ENCODE peak calls at places on chromosomes 2 and 18, in five cellular contexts. W, Q, V, F and S are unnamed samples.

GRCh38 chr2:126656311-126657145 is 570 bp downstream of the GYPC start:
- DNase-seq in W (peak), Q (peak), V (no peak), F (no peak), S (no peak)

GRCh38 chr2:47307066-47307465 is 95.9 kb upstream of the MSH2 start:
- DNase-seq in W (no peak), Q (no peak), V (no peak), F (no peak), S (no peak)

GRCh38 chr2:57698935-57699449 is 347.6 kb upstream of the VRK2 start:
- DNase-seq in W (no peak), Q (no peak), V (no peak), F (no peak), S (no peak)

GRCh38 chr18:80129672-80130367 is 20.8 kb downstream of the ADNP2 start:
- DNase-seq in W (no peak), Q (no peak), V (no peak), F (no peak), S (no peak)

GRCh38 chr2:29946465-29946864 is 25.1 kb upstream of the ALK start:
- DNase-seq in W (no peak), Q (no peak), V (no peak), F (no peak), S (no peak)

GRCh38 chr2:210477496-210477895 is 937 bp upstream of the LANCL1 start:
- DNase-seq in W (peak), Q (peak), V (peak), F (no peak), S (no peak)

GRCh38 chr2:136247204-136247990 is 129.4 kb upstream of the CXCR4 start:
- DNase-seq in W (no peak), Q (no peak), V (no peak), F (no peak), S (no peak)

GRCh38 chr2:11771971-11772615 is 25.7 kb downstream of the LPIN1 start:
- DNase-seq in W (no peak), Q (no peak), V (no peak), F (no peak), S (no peak)

GRCh38 chr18:48663931-48664847 is 125.4 kb downstream of the CTIF start:
- DNase-seq in W (peak), Q (peak), V (peak), F (peak), S (peak)

GRCh38 chr18:33231474-33232317 is 208.8 kb downstream of the CCDC178 start:
- DNase-seq in W (peak), Q (peak), V (peak), F (peak), S (peak)

GRCh38 chr2:105797298-105797819 is 52.6 kb downstream of the NCK2 start:
- DNase-seq in W (no peak), Q (no peak), V (no peak), F (no peak), S (no peak)

GRCh38 chr2:138365581-138365980 is 136.0 kb upstream of the SPOPL start:
- DNase-seq in W (no peak), Q (no peak), V (no peak), F (no peak), S (no peak)

GRCh38 chr2:138948070-138948539 is 167.9 kb upstream of the NXPH2 start:
- DNase-seq in W (no peak), Q (no peak), V (peak), F (peak), S (no peak)

GRCh38 chr2:15759385-15759784 is 167.7 kb downstream of the DDX1 start:
- DNase-seq in W (no peak), Q (no peak), V (no peak), F (no peak), S (no peak)

GRCh38 chr2:47520825-47521665 is 118.1 kb downstream of the MSH2 start:
- DNase-seq in W (no peak), Q (peak), V (peak), F (no peak), S (peak)

GRCh38 chr2:227884511-227884947 is 13.1 kb downstream of the DAW1 start:
- DNase-seq in W (peak), Q (no peak), V (peak), F (no peak), S (peak)

GRCh38 chr2:237223208-237223861 is 137.6 kb downstream of the COPS8 start:
- DNase-seq in W (no peak), Q (peak), V (peak), F (peak), S (no peak)

GRCh38 chr2:189601043-189601442 is 20.5 kb upstream of the SLC40A1 start:
- DNase-seq in W (peak), Q (no peak), V (peak), F (no peak), S (no peak)

GRCh38 chr2:232411901-232412629 is 5.4 kb downstream of the ALPG start:
- DNase-seq in W (no peak), Q (no peak), V (no peak), F (no peak), S (no peak)

GRCh38 chr18:79983793-79984192 is 4.6 kb downstream of the TXNL4A start:
- DNase-seq in W (no peak), Q (no peak), V (no peak), F (no peak), S (no peak)

GRCh38 chr18:36284671-36285295 is 12.7 kb upstream of the FHOD3 start:
- DNase-seq in W (peak), Q (no peak), V (peak), F (no peak), S (no peak)

GRCh38 chr2:36461039-36461681 is 105.6 kb downstream of the CRIM1 start:
- DNase-seq in W (no peak), Q (no peak), V (peak), F (no peak), S (no peak)

GRCh38 chr2:128282976-128283810 is 35.5 kb downstream of the HS6ST1 start:
- DNase-seq in W (no peak), Q (peak), V (no peak), F (no peak), S (no peak)

GRCh38 chr2:169693344-169693743 is 861 bp downstream of the CFAP210 start:
- DNase-seq in W (peak), Q (no peak), V (peak), F (no peak), S (no peak)

GRCh38 chr2:148967484-148967883 is 71.0 kb upstream of the LYPD6B start:
- DNase-seq in W (no peak), Q (no peak), V (no peak), F (no peak), S (no peak)

GRCh38 chr2:226798422-226799210 is 1.0 kb downstream of the IRS1 start:
- DNase-seq in W (no peak), Q (peak), V (peak), F (no peak), S (peak)

GRCh38 chr2:228469721-228470120 is 288.2 kb upstream of the SPHKAP start:
- DNase-seq in W (no peak), Q (no peak), V (no peak), F (no peak), S (no peak)

GRCh38 chr18:28087173-28087563 is 89.8 kb downstream of the CDH2 start:
- DNase-seq in W (no peak), Q (no peak), V (no peak), F (no peak), S (peak)

GRCh38 chr2:133414486-133415209 is 153.6 kb downstream of the NCKAP5 start:
- DNase-seq in W (no peak), Q (no peak), V (no peak), F (no peak), S (no peak)

GRCh38 chr2:118387509-118387908 is 299.2 kb downstream of the INSIG2 start:
- DNase-seq in W (no peak), Q (no peak), V (peak), F (no peak), S (no peak)

GRCh38 chr2:223026357-223027110 is 25.5 kb upstream of the KCNE4 start:
- DNase-seq in W (no peak), Q (no peak), V (peak), F (no peak), S (no peak)

GRCh38 chr2:191183516-191183915 is 32.7 kb upstream of the STAT4 start:
- DNase-seq in W (no peak), Q (no peak), V (no peak), F (no peak), S (no peak)

GRCh38 chr2:173159794-173160463 is 84.3 kb downstream of the MAP3K20 start:
- DNase-seq in W (no peak), Q (peak), V (peak), F (peak), S (peak)
- TF ChIP-seq EP300 in W (no peak), Q (peak), V (peak), F (peak), S (peak)

DNA sequence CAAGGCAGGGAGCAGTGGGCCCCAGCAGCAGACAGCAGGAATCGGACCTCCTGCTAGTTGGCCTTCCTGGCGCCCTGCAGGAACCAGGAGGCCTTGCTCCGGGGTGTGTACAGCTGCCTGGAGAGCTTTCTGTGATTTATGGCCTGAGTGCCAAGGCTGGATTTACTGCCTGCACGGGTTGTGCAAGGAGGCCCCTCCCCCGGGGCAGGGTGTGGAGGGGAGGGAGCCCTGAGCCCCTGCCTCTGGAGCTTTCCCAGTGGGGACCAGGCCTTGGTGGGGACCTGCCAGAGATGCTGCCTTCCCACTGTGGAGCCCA is 7.2 kb upstream of the RALB start:
- DNase-seq in W (no peak), Q (no peak), V (peak), F (no peak), S (no peak)
- TF ChIP-seq EP300 in W (no peak), Q (no peak), V (no peak), F (no peak), S (no peak)

GRCh38 chr2:96097441-96097840 is 18.9 kb downstream of the ADRA2B start:
- DNase-seq in W (no peak), Q (no peak), V (no peak), F (no peak), S (no peak)
- TF ChIP-seq EP300 in W (no peak), Q (no peak), V (no peak), F (no peak), S (no peak)

GRCh38 chr2:197997083-197997541 is 192.7 kb downstream of the PLCL1 start:
- DNase-seq in W (no peak), Q (no peak), V (no peak), F (no peak), S (no peak)
- TF ChIP-seq EP300 in W (no peak), Q (no peak), V (no peak), F (no peak), S (no peak)

GRCh38 chr2:164875334-164876205 is 33.9 kb upstream of the COBLL1 start:
- DNase-seq in W (no peak), Q (no peak), V (no peak), F (no peak), S (no peak)
- TF ChIP-seq EP300 in W (no peak), Q (no peak), V (no peak), F (no peak), S (no peak)

GRCh38 chr2:209380278-209380677 is 43.6 kb upstream of the MAP2 start:
- DNase-seq in W (no peak), Q (no peak), V (no peak), F (no peak), S (no peak)
- TF ChIP-seq EP300 in W (no peak), Q (no peak), V (no peak), F (no peak), S (no peak)

DNA sequence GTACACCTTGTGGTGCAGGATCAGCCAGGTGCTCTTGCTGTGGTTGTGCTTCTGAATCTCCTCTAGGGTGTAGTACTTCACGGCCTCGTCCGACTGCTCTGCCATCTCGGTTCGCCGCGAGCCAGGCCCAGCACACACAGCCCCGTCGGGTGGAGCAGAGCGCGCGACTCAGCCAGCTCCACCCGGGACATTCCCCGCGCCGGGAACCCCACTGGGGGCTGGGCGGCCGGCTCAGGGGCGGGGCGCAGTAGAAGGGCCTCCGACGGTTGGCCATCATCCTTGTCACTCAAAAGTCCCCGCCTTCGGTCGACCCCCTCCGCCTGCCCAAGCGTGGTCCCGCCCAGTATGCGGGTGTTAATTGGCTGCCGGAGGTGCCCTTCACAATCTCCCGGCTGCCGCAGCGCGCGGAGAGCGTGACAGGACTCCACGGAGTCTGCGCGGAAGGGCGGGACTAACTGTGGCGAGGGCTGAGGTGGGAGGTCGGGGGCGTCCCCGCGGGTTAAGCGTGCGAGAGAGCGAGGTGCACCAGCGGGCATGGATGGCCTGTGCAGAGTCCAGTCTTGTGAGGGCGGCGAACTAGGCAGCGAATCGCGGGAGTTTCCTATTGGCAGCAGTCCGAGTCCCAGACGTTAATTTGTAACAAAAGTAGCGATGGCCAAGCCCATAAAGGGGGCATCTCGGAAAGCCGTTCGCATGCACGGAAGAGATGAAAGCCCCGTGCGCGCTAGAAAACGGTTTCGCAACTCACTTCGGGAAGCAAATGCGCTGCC is at the start of gene CYB5A:
- DNase-seq in W (peak), Q (peak), V (peak), F (peak), S (peak)
- TF ChIP-seq EP300 in W (no peak), Q (no peak), V (no peak), F (peak), S (no peak)

GRCh38 chr2:178114462-178114861 is 2.2 kb downstream of the RBM45 start:
- DNase-seq in W (no peak), Q (no peak), V (no peak), F (no peak), S (no peak)

GRCh38 chr2:178110681-178111080 is 1.6 kb upstream of the RBM45 start:
- DNase-seq in W (no peak), Q (no peak), V (no peak), F (no peak), S (no peak)

GRCh38 chr2:178109813-178110212 is 2.4 kb upstream of the RBM45 start:
- DNase-seq in W (peak), Q (no peak), V (peak), F (no peak), S (no peak)

GRCh38 chr2:178111743-178112142 is 494 bp upstream of the RBM45 start:
- DNase-seq in W (no peak), Q (no peak), V (no peak), F (no peak), S (no peak)

DNA sequence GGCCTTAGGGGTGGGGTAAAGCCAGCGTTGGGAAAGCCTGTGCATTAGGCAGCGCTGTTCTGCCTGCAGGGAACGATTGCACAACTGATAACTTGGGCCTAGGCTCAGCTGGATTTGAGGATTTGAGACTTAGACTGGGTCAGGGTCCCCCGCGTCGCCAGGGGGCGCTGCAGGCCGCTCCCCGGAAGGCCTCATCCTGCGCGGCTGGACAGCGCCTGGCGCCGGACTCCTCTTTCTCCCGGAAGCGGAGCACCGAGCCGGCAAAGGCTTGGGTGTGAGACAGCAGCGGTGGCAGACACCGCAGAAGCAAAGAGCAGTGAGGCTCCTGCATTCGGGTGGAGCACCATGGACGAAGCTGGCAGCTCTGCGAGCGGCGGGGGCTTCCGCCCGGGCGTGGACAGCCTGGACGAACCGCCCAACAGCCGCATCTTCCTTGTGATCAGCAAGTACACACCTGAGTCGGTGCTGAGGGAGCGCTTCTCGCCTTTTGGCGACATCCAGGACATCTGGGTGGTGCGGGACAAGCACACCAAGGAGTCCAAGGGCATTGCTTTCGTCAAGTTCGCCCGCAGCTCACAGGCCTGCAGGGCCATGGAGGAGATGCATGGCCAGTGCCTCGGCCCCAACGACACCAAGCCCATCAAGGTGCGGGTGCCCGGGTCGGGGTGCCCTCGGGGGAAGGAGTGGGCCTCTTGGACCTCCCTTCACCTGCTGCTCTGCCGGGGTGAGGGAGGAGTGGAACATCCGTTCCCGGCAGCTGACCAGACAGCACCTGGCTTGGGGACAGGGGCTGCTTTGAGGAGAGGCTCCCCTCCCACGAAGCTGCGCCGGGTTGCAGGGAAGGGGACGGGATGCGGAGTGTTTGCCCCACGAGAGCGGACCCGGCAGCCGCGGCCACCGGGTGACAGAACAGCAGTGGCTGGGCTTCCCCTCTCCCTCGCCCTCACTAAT is at the start of gene RBM45:
- DNase-seq in W (peak), Q (peak), V (peak), F (peak), S (peak)
- TF ChIP-seq EP300 in W (peak), Q (no peak), V (no peak), F (peak), S (no peak)

GRCh38 chr2:22880161-22880560 is 504.8 kb upstream of the KLHL29 start:
- DNase-seq in W (no peak), Q (no peak), V (no peak), F (no peak), S (no peak)

GRCh38 chr2:22878094-22878493 is 506.9 kb upstream of the KLHL29 start:
- DNase-seq in W (no peak), Q (no peak), V (no peak), F (no peak), S (no peak)

GRCh38 chr2:22883054-22883453 is 501.9 kb upstream of the KLHL29 start:
- DNase-seq in W (no peak), Q (no peak), V (no peak), F (no peak), S (no peak)

DNA sequence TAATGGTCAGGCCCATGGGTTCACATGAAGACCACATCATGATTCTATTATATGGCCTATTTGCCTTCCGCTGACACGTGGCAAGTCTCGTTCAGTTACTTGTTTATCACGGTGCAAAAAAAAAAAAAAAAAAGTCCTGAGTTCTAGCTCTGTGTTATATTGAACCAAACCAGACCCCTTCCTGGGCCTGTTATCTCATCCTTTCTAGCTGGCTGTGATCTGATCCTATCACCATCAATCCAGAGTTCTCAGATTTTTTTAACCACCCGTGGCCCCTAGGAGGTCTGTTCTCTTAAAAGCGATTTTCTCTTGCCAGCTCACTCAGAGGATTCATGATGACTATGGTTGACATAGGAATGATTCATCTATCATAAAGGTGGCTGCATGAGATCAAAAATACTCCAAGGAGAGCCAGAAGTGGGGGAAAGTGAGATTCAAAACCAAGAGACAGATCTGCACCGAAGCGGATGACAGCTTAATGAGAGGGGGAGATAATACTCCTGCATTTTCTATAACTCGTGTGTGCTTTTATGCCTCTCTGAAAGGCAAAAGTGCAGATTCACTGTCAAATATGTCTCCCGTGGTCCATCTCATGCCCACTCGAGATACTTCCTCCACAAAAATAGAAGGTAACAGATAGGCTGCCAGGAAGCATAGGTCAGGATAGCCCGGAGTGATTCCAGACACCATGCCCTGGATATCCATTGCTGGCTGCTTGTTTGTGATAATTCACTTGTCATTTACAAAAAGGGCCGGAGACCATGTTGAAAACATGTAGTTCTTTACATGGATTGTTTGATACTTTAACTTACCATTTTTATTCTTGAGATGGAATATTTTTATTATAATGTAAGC is 505.7 kb upstream of the KLHL29 start:
- DNase-seq in W (no peak), Q (no peak), V (no peak), F (no peak), S (no peak)
- TF ChIP-seq EP300 in W (no peak), Q (no peak), V (no peak), F (no peak), S (no peak)